ENCODE peak calls at places on chromosomes 11 and 22, in five cellular contexts. D is SK-N-SH; O is glomerular endothelial cell; Y is T1000; P is stimulated activated CD4-positive, alpha-beta T cell treated with anti-CD3 and anti-CD28 coated beads, Interleukin-1b, Interleukin-23, amount 100 ng/mL, for 1 hour. B is an unnamed sample.
A peak's percentile ranks its signal among the peaks of the same experiment; 100 is the strongest.

GRCh38 chr22:37909756-37910155 is 3.7 kb downstream of the MICALL1 start:
- DNase-seq in Y (no peak), O (no peak), P (no peak), D (no peak), B (no peak)

GRCh38 chr11:35146074-35146521 is 7.1 kb downstream of the CD44 start:
- DNase-seq in P (peak; percentile 47), O (no peak), D (no peak), Y (no peak), B (no peak)

GRCh38 chr11:116636341-116636968 is 136.3 kb downstream of the BUD13 start:
- DNase-seq in D (no peak), Y (no peak), O (no peak), P (no peak), B (no peak)

GRCh38 chr11:2530131-2530854 is 85.5 kb downstream of the KCNQ1 start:
- DNase-seq in D (no peak), Y (no peak), O (no peak), P (no peak), B (no peak)

GRCh38 chr11:35182317-35182939 is 43.5 kb downstream of the CD44 start:
- DNase-seq in Y (no peak), D (no peak), O (no peak), P (no peak), B (no peak)

GRCh38 chr11:32713496-32713895 is 81.0 kb downstream of the CCDC73 start:
- DNase-seq in P (no peak), D (no peak), Y (no peak), O (no peak), B (no peak)

GRCh38 chr11:112321521-112322172 is 61.0 kb upstream of the PLET1 start:
- DNase-seq in D (no peak), P (no peak), O (no peak), Y (peak; percentile 32), B (no peak)

GRCh38 chr11:20671856-20672546 is 2.6 kb downstream of the NELL1 start:
- DNase-seq in Y (no peak), D (peak; percentile 67), P (no peak), O (no peak), B (no peak)

GRCh38 chr22:45895436-45896152 is 81.4 kb downstream of the WNT7B start:
- DNase-seq in O (no peak), P (no peak), Y (no peak), D (no peak), B (no peak)

GRCh38 chr22:29225422-29226090 is 19.9 kb downstream of the EMID1 start:
- DNase-seq in D (peak; percentile 32), P (no peak), Y (no peak), O (no peak), B (no peak)

GRCh38 chr22:23856721-23857605 is 712 bp upstream of the SLC2A11 start:
- DNase-seq in P (no peak), O (no peak), Y (no peak), D (peak; percentile 63), B (no peak)

GRCh38 chr22:24386814-24387550 is 40.4 kb upstream of the ADORA2A start:
- DNase-seq in P (no peak), D (no peak), Y (no peak), O (no peak), B (no peak)

GRCh38 chr11:71505781-71506180 is 21.3 kb upstream of the KRTAP5-7 start:
- DNase-seq in O (no peak), Y (no peak), D (no peak), P (no peak), B (no peak)

GRCh38 chr11:126307706-126308105 is 3.8 kb downstream of the DCPS start:
- DNase-seq in P (no peak), O (no peak), D (peak; percentile 33), Y (no peak), B (no peak)

GRCh38 chr11:115950660-115951059 is 446.4 kb upstream of the CADM1 start:
- DNase-seq in Y (no peak), D (no peak), P (no peak), O (no peak), B (no peak)

GRCh38 chr22:26618487-26618886 is 660 bp upstream of the CRYBB1 start:
- DNase-seq in O (no peak), D (no peak), Y (no peak), P (no peak), B (no peak)

GRCh38 chr11:61947486-61948210 is 2.5 kb upstream of the BEST1 start:
- DNase-seq in Y (peak; percentile 29), O (no peak), D (peak; percentile 87), P (peak; percentile 23), B (peak; percentile 65)

GRCh38 chr11:129184581-129184980 is 7.5 kb downstream of the ARHGAP32 start:
- DNase-seq in P (no peak), O (no peak), Y (no peak), D (no peak), B (no peak)

GRCh38 chr11:44563716-44564115 is 1.7 kb upstream of the CD82 start:
- DNase-seq in Y (no peak), D (no peak), O (no peak), P (no peak), B (no peak)

GRCh38 chr11:6604081-6604626 is 580 bp downstream of the ILK start:
- DNase-seq in D (peak; percentile 73), Y (peak; percentile 5), P (peak; percentile 36), O (no peak), B (no peak)

GRCh38 chr11:73040046-73040445 is 102.1 kb downstream of the FCHSD2 start:
- DNase-seq in O (no peak), P (no peak), D (no peak), Y (no peak), B (no peak)

GRCh38 chr11:20033806-20034205 is 126.5 kb downstream of the DBX1 start:
- DNase-seq in D (no peak), O (no peak), P (no peak), Y (no peak), B (no peak)

GRCh38 chr22:35306350-35306967 is 6.8 kb downstream of the TOM1 start:
- DNase-seq in O (peak; percentile 23), P (no peak), Y (no peak), D (no peak), B (no peak)

GRCh38 chr11:134536219-134536618 is 124.2 kb upstream of the B3GAT1 start:
- DNase-seq in P (no peak), Y (no peak), O (no peak), D (no peak), B (no peak)

B was measured in GOT3.